ENCODE peak calls at places on chromosomes 1 and 21, in five cellular contexts. L is HepG2, D is heart left ventricle, P is gastrocnemius medialis, X is HCT116. Y is an unnamed sample.

GRCh38 chr1:193677874-193678273 is 491.5 kb upstream of the B3GALT2 start:
- ATAC-seq in L (no peak), D (no peak), P (no peak), X (no peak), Y (no peak)

GRCh38 chr21:14533555-14534400 is 12.3 kb downstream of the SAMSN1 start:
- ATAC-seq in L (no peak), D (no peak), P (peak; percentile 24), X (peak; percentile 74), Y (no peak)

GRCh38 chr1:88744142-88744541 is 60.1 kb downstream of the PKN2 start:
- ATAC-seq in L (no peak), D (no peak), P (no peak), X (no peak), Y (no peak)

GRCh38 chr21:17612023-17612564 is 607 bp downstream of the BTG3 start:
- ATAC-seq in L (peak; percentile 32), D (peak; percentile 26), P (no peak), X (peak; percentile 26), Y (peak; percentile 23)

GRCh38 chr1:206477110-206477509 is 6.8 kb downstream of the IKBKE start:
- ATAC-seq in L (no peak), D (no peak), P (no peak), X (no peak), Y (no peak)

GRCh38 chr1:161198206-161198876 is 513 bp downstream of the ADAMTS4 start:
- ATAC-seq in L (peak; percentile 60), D (no peak), P (no peak), X (no peak), Y (no peak)

GRCh38 chr21:16792155-16792554 is 720.7 kb upstream of the CXADR start:
- ATAC-seq in L (no peak), D (no peak), P (no peak), X (no peak), Y (no peak)

GRCh38 chr1:240905225-240905765 is 293.3 kb upstream of the GREM2 start:
- ATAC-seq in L (no peak), D (no peak), P (no peak), X (no peak), Y (no peak)

GRCh38 chr21:37436180-37436579 is 69.6 kb downstream of the DYRK1A start:
- ATAC-seq in L (no peak), D (peak; percentile 56), P (peak; percentile 90), X (no peak), Y (no peak)

GRCh38 chr1:116906812-116907211 is 2.9 kb upstream of the PTGFRN start:
- ATAC-seq in L (no peak), D (no peak), P (no peak), X (no peak), Y (no peak)

GRCh38 chr1:223136086-223136485 is 7.0 kb downstream of the TLR5 start:
- ATAC-seq in L (no peak), D (no peak), P (no peak), X (no peak), Y (no peak)

GRCh38 chr1:71350805-71351204 is 270.0 kb upstream of the ZRANB2 start:
- ATAC-seq in L (no peak), D (no peak), P (no peak), X (no peak), Y (no peak)

GRCh38 chr1:160837558-160838205 is 25.0 kb downstream of the CD244 start:
- ATAC-seq in L (no peak), D (no peak), P (no peak), X (peak; percentile 76), Y (peak; percentile 25)

GRCh38 chr1:89260042-89260441 is 12.6 kb downstream of the GBP5 start:
- ATAC-seq in L (no peak), D (no peak), P (no peak), X (peak; percentile 36), Y (no peak)

GRCh38 chr1:116737855-116738318 is 16.3 kb upstream of the CD2 start:
- ATAC-seq in L (no peak), D (no peak), P (no peak), X (no peak), Y (no peak)

GRCh38 chr1:6280761-6281451 is 20.0 kb upstream of the GPR153 start:
- ATAC-seq in L (peak; percentile 88), D (peak; percentile 49), P (no peak), X (peak; percentile 66), Y (no peak)

GRCh38 chr21:20313013-20313412 is 685.2 kb upstream of the NCAM2 start:
- ATAC-seq in L (no peak), D (no peak), P (no peak), X (no peak), Y (no peak)

GRCh38 chr21:25298512-25299491 is 308.5 kb downstream of the MRPL39 start:
- ATAC-seq in L (no peak), D (no peak), P (no peak), X (no peak), Y (no peak)

GRCh38 chr21:38768385-38769071 is 37.2 kb upstream of the ETS2 start:
- ATAC-seq in L (no peak), D (no peak), P (no peak), X (no peak), Y (peak; percentile 37)

GRCh38 chr1:46489169-46489637 is 433 bp upstream of the DMBX1 start:
- ATAC-seq in L (peak; percentile 16), D (no peak), P (peak; percentile 21), X (peak; percentile 64), Y (no peak)

GRCh38 chr1:31757204-31757679 is 6.9 kb downstream of the ADGRB2 start:
- ATAC-seq in L (no peak), D (no peak), P (no peak), X (no peak), Y (no peak)

GRCh38 chr1:198462365-198463025 is 78.0 kb downstream of the ATP6V1G3 start:
- ATAC-seq in L (no peak), D (no peak), P (no peak), X (no peak), Y (no peak)

GRCh38 chr1:113981962-113982931 is 3.0 kb downstream of the OLFML3 start:
- ATAC-seq in L (peak; percentile 60), D (peak; percentile 77), P (peak; percentile 79), X (no peak), Y (peak; percentile 80)

GRCh38 chr1:170231669-170232068 is 85.9 kb downstream of the NTMT2 start:
- ATAC-seq in L (no peak), D (no peak), P (no peak), X (no peak), Y (no peak)

DNA sequence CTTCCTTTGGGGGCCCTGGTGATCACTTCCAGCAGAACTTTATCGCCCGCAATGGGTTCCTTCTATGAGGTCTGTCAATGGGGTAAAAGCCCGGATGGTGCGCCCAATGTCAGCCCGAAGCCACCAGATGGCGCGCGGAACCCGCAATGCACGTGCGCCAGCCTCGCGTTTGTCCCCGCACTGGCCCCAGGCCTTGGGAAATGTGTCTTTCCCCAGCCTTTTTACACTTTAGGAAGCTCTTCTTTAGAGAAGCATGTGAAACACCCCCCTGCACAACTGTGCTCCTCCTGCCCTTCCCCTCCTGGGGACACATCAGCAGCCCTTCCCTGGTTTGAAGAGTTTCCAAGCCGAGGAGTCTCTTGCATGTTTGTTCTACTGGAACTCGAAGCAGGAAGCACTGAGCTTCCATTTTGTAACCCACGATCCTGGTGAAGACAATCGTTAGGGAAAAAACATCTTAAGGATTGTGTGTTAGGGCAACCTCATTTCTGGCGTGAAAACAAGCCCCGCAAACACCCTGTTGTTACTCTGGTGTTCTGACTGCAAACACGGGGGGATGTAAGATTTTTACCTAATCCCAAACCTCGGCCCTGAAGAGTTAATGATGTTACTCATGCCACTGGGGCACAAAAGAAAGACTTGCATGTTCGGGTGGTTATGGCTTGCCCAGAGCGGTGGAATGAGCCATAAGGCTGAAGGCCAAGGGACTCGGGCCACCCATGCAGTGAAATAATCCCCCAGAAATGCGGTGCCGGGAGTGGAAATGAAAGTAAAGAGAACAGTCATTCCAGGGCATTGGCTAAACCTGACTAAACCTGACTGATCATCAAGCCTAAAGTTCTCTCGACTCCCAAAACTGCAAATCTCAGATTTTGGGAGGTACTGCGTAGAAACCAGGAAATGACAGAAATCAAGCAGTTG is 20.4 kb upstream of the TARBP1 start:
- ATAC-seq in L (peak; percentile 99), D (peak; percentile 98), P (peak; percentile 74), X (peak; percentile 92), Y (peak; percentile 86)
- TF ChIP-seq POLR2A in L (no peak), D (no peak), P (peak; percentile 8), X (no peak), Y (no peak)

GRCh38 chr21:31543191-31543590 is 116.3 kb upstream of the SOD1 start:
- ATAC-seq in L (no peak), D (no peak), P (no peak), X (no peak), Y (no peak)

GRCh38 chr21:31538821-31539220 is 120.7 kb upstream of the SOD1 start:
- ATAC-seq in L (no peak), D (no peak), P (no peak), X (no peak), Y (no peak)

GRCh38 chr21:31536138-31536537 is 123.4 kb upstream of the SOD1 start:
- ATAC-seq in L (no peak), D (no peak), P (no peak), X (no peak), Y (no peak)

GRCh38 chr21:31537872-31538576 is 121.5 kb upstream of the SOD1 start:
- ATAC-seq in L (no peak), D (no peak), P (no peak), X (peak; percentile 52), Y (no peak)
- H3K4me3 ChIP-seq in L (no peak overlapping the region), D (no peak overlapping the region), P (no peak overlapping the region), X (no peak overlapping the region), Y (no peak overlapping the region)

GRCh38 chr1:99707535-99708142 is 58.8 kb downstream of the FRRS1 start:
- ATAC-seq in L (peak; percentile 74), D (peak; percentile 86), P (peak; percentile 81), X (peak; percentile 71), Y (peak; percentile 70)

GRCh38 chr1:99705385-99705784 is 59.5 kb downstream of the PALMD start:
- ATAC-seq in L (no peak), D (peak; percentile 26), P (no peak), X (no peak), Y (no peak)

GRCh38 chr1:99702221-99702620 is 56.3 kb downstream of the PALMD start:
- ATAC-seq in L (no peak), D (no peak), P (no peak), X (no peak), Y (no peak)

GRCh38 chr1:99700020-99700419 is 54.1 kb downstream of the PALMD start:
- ATAC-seq in L (no peak), D (no peak), P (no peak), X (no peak), Y (no peak)

DNA sequence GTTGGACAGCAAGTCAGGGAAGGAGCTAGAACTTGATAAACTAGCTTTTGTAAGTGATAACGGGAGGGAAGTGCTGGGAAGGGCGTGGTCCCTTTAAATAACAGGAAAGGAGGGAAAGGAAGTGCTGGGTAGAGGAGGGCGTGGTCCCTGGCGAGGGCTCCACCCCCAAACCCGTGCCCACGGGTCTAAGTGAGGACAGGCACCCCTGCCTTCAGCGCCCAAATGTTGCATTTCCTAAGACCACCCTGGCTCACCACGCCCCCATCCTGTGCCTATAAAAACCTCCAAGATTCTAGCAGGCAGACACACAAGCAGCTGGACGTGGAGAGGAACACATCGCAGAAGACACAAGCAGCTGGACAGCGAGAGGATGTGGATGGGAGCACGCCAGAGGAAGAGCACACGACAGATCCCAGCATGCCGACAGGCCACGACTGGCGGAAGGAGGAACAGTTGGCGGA is 58.5 kb downstream of the PALMD start:
- ATAC-seq in L (no peak), D (peak; percentile 35), P (no peak), X (peak; percentile 42), Y (no peak)
- TF ChIP-seq POLR2A in L (no peak), D (no peak), P (no peak), X (no peak), Y (no peak)

DNA sequence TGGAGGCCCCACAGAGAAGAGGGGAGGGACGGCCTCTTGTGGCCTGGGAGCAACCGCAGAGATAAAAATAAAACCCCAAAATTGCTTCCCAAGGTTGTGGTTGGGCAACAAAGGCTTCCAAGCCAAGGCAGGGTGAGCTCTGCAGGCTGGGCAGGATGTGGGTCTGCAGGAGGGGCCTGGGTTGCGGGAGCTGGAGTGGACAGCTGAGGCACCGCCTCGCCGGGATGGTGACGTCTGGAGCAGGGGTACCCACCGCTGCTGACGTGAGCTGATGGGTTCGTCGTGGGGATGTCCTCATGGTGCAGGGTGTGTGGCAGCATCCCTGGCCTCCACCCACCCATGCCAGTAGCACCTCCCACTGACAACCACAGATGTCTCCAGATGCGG is 3.7 kb downstream of the AURKAIP1 start:
- ATAC-seq in L (no peak), D (no peak), P (no peak), X (no peak), Y (no peak)
- H3K4me3 ChIP-seq in L (no peak overlapping the region), D (no peak overlapping the region), P (no peak overlapping the region), X (no peak overlapping the region), Y (no peak overlapping the region)

Y was measured in gastroesophageal sphincter.